ENCODE peak calls at places on chromosome 10, in eight cellular contexts. One of them, this sample, is unnamed.
A peak's percentile ranks its signal among the peaks of the same experiment; 100 is the strongest.

GRCh38 chr10:34520084-34520483 is 295.0 kb downstream of the PARD3 start:
- DNase-seq in adipocyte: no peak
- DNase-seq in heart right ventricle: no peak
- DNase-seq in aorta: no peak
- DNase-seq in GM23248: no peak
- DNase-seq in hepatocyte: no peak
- DNase-seq in stomach: no peak
- DNase-seq in ovary: no peak
- DNase-seq in this sample: no peak

GRCh38 chr10:93913706-93914105 is 19.9 kb downstream of the SLC35G1 start:
- DNase-seq in adipocyte: no peak
- DNase-seq in heart right ventricle: no peak
- DNase-seq in aorta: no peak
- DNase-seq in GM23248: no peak
- DNase-seq in hepatocyte: no peak
- DNase-seq in stomach: no peak
- DNase-seq in ovary: no peak
- DNase-seq in this sample: no peak

GRCh38 chr10:105148456-105148855 is 507.4 kb downstream of the SORCS3 start:
- DNase-seq in adipocyte: no peak
- DNase-seq in heart right ventricle: no peak
- DNase-seq in aorta: no peak
- DNase-seq in GM23248: no peak
- DNase-seq in hepatocyte: no peak
- DNase-seq in stomach: no peak
- DNase-seq in ovary: no peak
- DNase-seq in this sample: no peak

GRCh38 chr10:50855015-50855414 is 30.4 kb downstream of the A1CF start:
- DNase-seq in adipocyte: no peak
- DNase-seq in heart right ventricle: no peak
- DNase-seq in aorta: no peak
- DNase-seq in GM23248: no peak
- DNase-seq in hepatocyte: no peak
- DNase-seq in stomach: no peak
- DNase-seq in ovary: no peak
- DNase-seq in this sample: no peak

GRCh38 chr10:128526793-128527375 is 400.7 kb upstream of the MKI67 start:
- DNase-seq in adipocyte: no peak
- DNase-seq in heart right ventricle: peak; percentile 15
- DNase-seq in aorta: no peak
- DNase-seq in GM23248: no peak
- DNase-seq in hepatocyte: peak; percentile 44
- DNase-seq in stomach: no peak
- DNase-seq in ovary: peak; percentile 20
- DNase-seq in this sample: peak; percentile 15

GRCh38 chr10:16870331-16870730 is 53.1 kb upstream of the RSU1 start:
- DNase-seq in adipocyte: no peak
- DNase-seq in heart right ventricle: no peak
- DNase-seq in aorta: no peak
- DNase-seq in GM23248: no peak
- DNase-seq in hepatocyte: no peak
- DNase-seq in stomach: no peak
- DNase-seq in ovary: no peak
- DNase-seq in this sample: no peak

GRCh38 chr10:101397140-101397539 is 43.2 kb downstream of the BTRC start:
- DNase-seq in adipocyte: peak; percentile 69
- DNase-seq in heart right ventricle: peak; percentile 58
- DNase-seq in aorta: no peak
- DNase-seq in GM23248: peak; percentile 72
- DNase-seq in hepatocyte: peak; percentile 47
- DNase-seq in stomach: no peak
- DNase-seq in ovary: no peak
- DNase-seq in this sample: no peak

GRCh38 chr10:69343905-69344304 is 65.6 kb downstream of the HK1 start:
- DNase-seq in adipocyte: no peak
- DNase-seq in heart right ventricle: no peak
- DNase-seq in aorta: no peak
- DNase-seq in GM23248: no peak
- DNase-seq in hepatocyte: no peak
- DNase-seq in stomach: no peak
- DNase-seq in ovary: no peak
- DNase-seq in this sample: no peak

GRCh38 chr10:116720241-116721047 is 21.9 kb downstream of the HSPA12A start:
- DNase-seq in adipocyte: no peak
- DNase-seq in heart right ventricle: no peak
- DNase-seq in aorta: no peak
- DNase-seq in GM23248: peak; percentile 36
- DNase-seq in hepatocyte: no peak
- DNase-seq in stomach: no peak
- DNase-seq in ovary: no peak
- DNase-seq in this sample: no peak

GRCh38 chr10:95728535-95728934 is 27.4 kb upstream of the ENTPD1 start:
- DNase-seq in adipocyte: peak; percentile 50
- DNase-seq in heart right ventricle: no peak
- DNase-seq in aorta: no peak
- DNase-seq in GM23248: peak; percentile 37
- DNase-seq in hepatocyte: no peak
- DNase-seq in stomach: no peak
- DNase-seq in ovary: no peak
- DNase-seq in this sample: no peak

GRCh38 chr10:43322769-43323168 is 48.7 kb upstream of the FXYD4 start:
- DNase-seq in adipocyte: peak; percentile 78
- DNase-seq in heart right ventricle: peak; percentile 88
- DNase-seq in aorta: peak; percentile 93
- DNase-seq in GM23248: peak; percentile 50
- DNase-seq in hepatocyte: peak; percentile 96
- DNase-seq in stomach: peak; percentile 90
- DNase-seq in ovary: peak; percentile 93
- DNase-seq in this sample: peak; percentile 94

GRCh38 chr10:11331706-11332105 is 279.7 kb downstream of the USP6NL start:
- DNase-seq in adipocyte: no peak
- DNase-seq in heart right ventricle: no peak
- DNase-seq in aorta: no peak
- DNase-seq in GM23248: no peak
- DNase-seq in hepatocyte: no peak
- DNase-seq in stomach: no peak
- DNase-seq in ovary: no peak
- DNase-seq in this sample: no peak

GRCh38 chr10:102845352-102845902 is 8.2 kb upstream of the CYP17A1 start:
- DNase-seq in adipocyte: no peak
- DNase-seq in heart right ventricle: no peak
- DNase-seq in aorta: no peak
- DNase-seq in GM23248: no peak
- DNase-seq in hepatocyte: no peak
- DNase-seq in stomach: no peak
- DNase-seq in ovary: no peak
- DNase-seq in this sample: no peak

GRCh38 chr10:88515235-88515634 is 67.9 kb downstream of the RNLS start:
- DNase-seq in adipocyte: peak; percentile 50
- DNase-seq in heart right ventricle: no peak
- DNase-seq in aorta: no peak
- DNase-seq in GM23248: peak; percentile 47
- DNase-seq in hepatocyte: no peak
- DNase-seq in stomach: no peak
- DNase-seq in ovary: no peak
- DNase-seq in this sample: no peak

GRCh38 chr10:112235141-112235540 is 48.1 kb upstream of the TECTB start:
- DNase-seq in adipocyte: no peak
- DNase-seq in heart right ventricle: no peak
- DNase-seq in aorta: no peak
- DNase-seq in GM23248: no peak
- DNase-seq in hepatocyte: no peak
- DNase-seq in stomach: no peak
- DNase-seq in ovary: no peak
- DNase-seq in this sample: no peak

GRCh38 chr10:89032141-89032814 is 41.7 kb downstream of the FAS start:
- DNase-seq in adipocyte: peak; percentile 82
- DNase-seq in heart right ventricle: no peak
- DNase-seq in aorta: no peak
- DNase-seq in GM23248: peak; percentile 93
- DNase-seq in hepatocyte: no peak
- DNase-seq in stomach: no peak
- DNase-seq in ovary: no peak
- DNase-seq in this sample: no peak

GRCh38 chr10:27716521-27716920 is 29.1 kb downstream of the MKX start:
- DNase-seq in adipocyte: no peak
- DNase-seq in heart right ventricle: no peak
- DNase-seq in aorta: no peak
- DNase-seq in GM23248: no peak
- DNase-seq in hepatocyte: no peak
- DNase-seq in stomach: no peak
- DNase-seq in ovary: no peak
- DNase-seq in this sample: no peak

GRCh38 chr10:81866753-81867152 is 8.2 kb upstream of the NRG3 start:
- DNase-seq in adipocyte: no peak
- DNase-seq in heart right ventricle: peak; percentile 16
- DNase-seq in aorta: no peak
- DNase-seq in GM23248: no peak
- DNase-seq in hepatocyte: peak; percentile 18
- DNase-seq in stomach: no peak
- DNase-seq in ovary: no peak
- DNase-seq in this sample: no peak

DNA sequence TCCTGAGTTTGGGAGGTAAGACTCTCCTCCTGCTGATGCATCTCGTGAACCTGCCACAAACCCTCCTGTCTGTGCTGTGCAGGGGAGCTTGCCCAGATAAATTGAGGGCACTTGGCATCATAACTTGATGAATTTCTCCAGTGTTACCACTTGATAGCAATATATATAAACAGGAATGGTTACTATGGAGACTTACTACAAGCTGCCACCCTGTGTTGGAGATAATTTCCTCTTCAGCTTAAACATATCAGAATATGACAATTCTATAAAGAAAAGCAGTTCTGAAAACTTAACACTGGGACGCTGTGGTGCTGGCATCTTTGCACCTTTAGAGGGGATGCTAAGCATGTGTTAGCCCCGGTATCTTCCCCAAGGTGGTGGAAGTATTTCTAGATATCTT is 14.9 kb downstream of the PFKFB3 start:
- DNase-seq in adipocyte: no peak
- DNase-seq in heart right ventricle: no peak
- DNase-seq in aorta: no peak
- DNase-seq in GM23248: no peak
- DNase-seq in hepatocyte: no peak
- DNase-seq in stomach: no peak
- DNase-seq in ovary: no peak
- DNase-seq in this sample: no peak
- H3K36me3 ChIP-seq in adipocyte: peaks cover 96% of the 10 kb centered on the region
- H3K36me3 ChIP-seq in heart right ventricle: peaks cover 9% of the 10 kb centered on the region
- H3K36me3 ChIP-seq in aorta: peaks cover 4% of the 10 kb centered on the region
- H3K36me3 ChIP-seq in GM23248: peaks cover 44% of the 10 kb centered on the region
- H3K36me3 ChIP-seq in hepatocyte: no peaks in the 10 kb centered on the region
- H3K36me3 ChIP-seq in stomach: peaks cover 87% of the 10 kb centered on the region
- H3K36me3 ChIP-seq in ovary: no peaks in the 10 kb centered on the region
- H3K36me3 ChIP-seq in this sample: peaks cover 15% of the 10 kb centered on the region

GRCh38 chr10:131180086-131180485 is 131.4 kb downstream of the TCERG1L start:
- DNase-seq in adipocyte: no peak
- DNase-seq in heart right ventricle: no peak
- DNase-seq in aorta: no peak
- DNase-seq in GM23248: no peak
- DNase-seq in hepatocyte: no peak
- DNase-seq in stomach: no peak
- DNase-seq in ovary: no peak
- DNase-seq in this sample: no peak
- H3K9me3 ChIP-seq in adipocyte: no peaks in the 10 kb centered on the region
- H3K9me3 ChIP-seq in heart right ventricle: no peaks in the 10 kb centered on the region
- H3K9me3 ChIP-seq in aorta: no peaks in the 10 kb centered on the region
- H3K9me3 ChIP-seq in GM23248: no peaks in the 10 kb centered on the region
- H3K9me3 ChIP-seq in hepatocyte: no peaks in the 10 kb centered on the region
- H3K9me3 ChIP-seq in stomach: no peaks in the 10 kb centered on the region
- H3K9me3 ChIP-seq in ovary: no peaks in the 10 kb centered on the region
- H3K9me3 ChIP-seq in this sample: no peaks in the 10 kb centered on the region

DNA sequence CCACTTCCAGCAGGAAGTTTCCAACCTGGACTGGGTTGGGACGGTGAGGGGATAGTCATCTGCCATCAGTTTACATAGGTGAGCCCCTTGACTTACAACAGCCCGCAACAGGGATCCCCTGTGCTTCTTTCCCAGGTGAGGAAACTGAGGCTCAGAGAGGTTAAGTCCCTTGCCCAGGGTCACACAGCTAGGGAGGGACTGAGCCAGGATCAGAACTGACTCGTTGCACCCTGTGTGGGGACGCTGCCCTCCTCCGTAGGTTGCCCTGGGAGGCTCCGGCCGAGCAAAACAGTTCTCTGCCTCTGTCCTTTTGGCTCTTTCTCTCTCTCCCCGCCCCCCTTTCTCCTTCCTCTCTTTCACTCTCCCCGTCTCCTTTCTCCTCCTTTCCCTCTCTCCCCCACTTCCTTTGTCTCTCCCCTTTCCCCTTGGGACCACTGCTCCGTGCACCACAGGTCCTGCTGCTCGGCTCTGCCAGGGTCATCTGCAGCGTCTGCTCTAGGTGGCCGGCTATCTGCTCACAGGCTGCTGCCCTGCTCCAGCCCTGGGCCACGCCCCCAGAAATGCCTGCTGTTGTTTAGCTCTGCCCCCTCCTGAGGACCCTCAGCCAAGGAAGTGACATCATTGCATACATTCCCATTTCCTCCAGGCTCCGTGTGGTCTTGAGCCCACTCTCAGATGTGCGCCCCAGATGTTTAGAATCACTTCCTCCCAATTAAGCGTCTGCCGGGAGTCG is 117.3 kb upstream of the PPIF start:
- DNase-seq in adipocyte: no peak
- DNase-seq in heart right ventricle: no peak
- DNase-seq in aorta: no peak
- DNase-seq in GM23248: no peak
- DNase-seq in hepatocyte: peak; percentile 70
- DNase-seq in stomach: no peak
- DNase-seq in ovary: no peak
- DNase-seq in this sample: no peak
- H3K4me1 ChIP-seq in adipocyte: peaks cover 13% of the 10 kb centered on the region
- H3K4me1 ChIP-seq in heart right ventricle: peaks cover 18% of the 10 kb centered on the region
- H3K4me1 ChIP-seq in aorta: no peaks in the 10 kb centered on the region
- H3K4me1 ChIP-seq in GM23248: peaks cover 12% of the 10 kb centered on the region
- H3K4me1 ChIP-seq in hepatocyte: peaks cover 16% of the 10 kb centered on the region
- H3K4me1 ChIP-seq in stomach: no peaks in the 10 kb centered on the region
- H3K4me1 ChIP-seq in ovary: no peaks in the 10 kb centered on the region
- H3K4me1 ChIP-seq in this sample: no peaks in the 10 kb centered on the region

GRCh38 chr10:35690534-35690933 is 48.4 kb upstream of the FZD8 start:
- DNase-seq in adipocyte: no peak
- DNase-seq in heart right ventricle: no peak
- DNase-seq in aorta: no peak
- DNase-seq in GM23248: no peak
- DNase-seq in hepatocyte: no peak
- DNase-seq in stomach: peak; percentile 39
- DNase-seq in ovary: no peak
- DNase-seq in this sample: no peak

GRCh38 chr10:35693800-35694199 is 51.7 kb upstream of the FZD8 start:
- DNase-seq in adipocyte: no peak
- DNase-seq in heart right ventricle: no peak
- DNase-seq in aorta: no peak
- DNase-seq in GM23248: no peak
- DNase-seq in hepatocyte: no peak
- DNase-seq in stomach: no peak
- DNase-seq in ovary: no peak
- DNase-seq in this sample: no peak

GRCh38 chr10:35696888-35697287 is 54.8 kb upstream of the FZD8 start:
- DNase-seq in adipocyte: peak; percentile 16
- DNase-seq in heart right ventricle: no peak
- DNase-seq in aorta: no peak
- DNase-seq in GM23248: no peak
- DNase-seq in hepatocyte: no peak
- DNase-seq in stomach: no peak
- DNase-seq in ovary: no peak
- DNase-seq in this sample: no peak

GRCh38 chr10:35696392-35696791 is 54.3 kb upstream of the FZD8 start:
- DNase-seq in adipocyte: no peak
- DNase-seq in heart right ventricle: no peak
- DNase-seq in aorta: no peak
- DNase-seq in GM23248: no peak
- DNase-seq in hepatocyte: no peak
- DNase-seq in stomach: no peak
- DNase-seq in ovary: no peak
- DNase-seq in this sample: no peak

GRCh38 chr10:35691522-35692236 is 49.6 kb upstream of the FZD8 start:
- DNase-seq in adipocyte: no peak
- DNase-seq in heart right ventricle: no peak
- DNase-seq in aorta: no peak
- DNase-seq in GM23248: no peak
- DNase-seq in hepatocyte: no peak
- DNase-seq in stomach: no peak
- DNase-seq in ovary: no peak
- DNase-seq in this sample: no peak
- H3K36me3 ChIP-seq in adipocyte: no peaks in the 10 kb centered on the region
- H3K36me3 ChIP-seq in heart right ventricle: no peaks in the 10 kb centered on the region
- H3K36me3 ChIP-seq in aorta: no peaks in the 10 kb centered on the region
- H3K36me3 ChIP-seq in GM23248: no peaks in the 10 kb centered on the region
- H3K36me3 ChIP-seq in hepatocyte: no peaks in the 10 kb centered on the region
- H3K36me3 ChIP-seq in stomach: no peaks in the 10 kb centered on the region
- H3K36me3 ChIP-seq in ovary: no peaks in the 10 kb centered on the region
- H3K36me3 ChIP-seq in this sample: no peaks in the 10 kb centered on the region